ENCODE peak calls at places on chromosomes 11 and 22, in eight cellular contexts. D, E, V, N, C, U, Y and A are unnamed samples. For H3K4me1, the result is how much of the 10 kb centered on the place peaks cover.

GRCh38 chr11:61052182-61052972 is 49.9 kb upstream of the CD5 start:
- DNase-seq in D (no peak), E (no peak), V (no peak), N (no peak), C (no peak), U (no peak), Y (no peak), A (no peak)

GRCh38 chr11:124759268-124760204 is 2.6 kb downstream of the ESAM start:
- DNase-seq in D (no peak), E (peak), V (no peak), N (no peak), C (no peak), U (no peak), Y (no peak), A (no peak)

GRCh38 chr22:23217171-23218052 is 37.1 kb downstream of the BCR start:
- DNase-seq in D (no peak), E (no peak), V (no peak), N (peak), C (no peak), U (no peak), Y (no peak), A (peak)

GRCh38 chr11:92504534-92504933 is 279.9 kb downstream of the FAT3 start:
- DNase-seq in D (no peak), E (no peak), V (no peak), N (no peak), C (no peak), U (peak), Y (no peak), A (no peak)

GRCh38 chr11:65506770-65507485 is 8.1 kb downstream of the MALAT1 start:
- DNase-seq in D (peak), E (peak), V (peak), N (peak), C (peak), U (peak), Y (peak), A (no peak)

GRCh38 chr11:116473236-116473769 is 299.5 kb downstream of the BUD13 start:
- DNase-seq in D (no peak), E (no peak), V (no peak), N (no peak), C (no peak), U (no peak), Y (no peak), A (no peak)

GRCh38 chr11:119091083-119091650 is 6.5 kb downstream of the HMBS start:
- DNase-seq in D (no peak), E (no peak), V (no peak), N (peak), C (no peak), U (no peak), Y (no peak), A (no peak)

GRCh38 chr11:73391665-73392064 is 15.5 kb downstream of the RELT start:
- DNase-seq in D (no peak), E (no peak), V (no peak), N (no peak), C (no peak), U (no peak), Y (no peak), A (no peak)

GRCh38 chr11:134724106-134724778 is 312.2 kb upstream of the B3GAT1 start:
- DNase-seq in D (no peak), E (no peak), V (no peak), N (no peak), C (no peak), U (no peak), Y (no peak), A (no peak)

GRCh38 chr11:77752518-77752917 is 68.0 kb downstream of the RSF1 start:
- DNase-seq in D (no peak), E (no peak), V (no peak), N (no peak), C (no peak), U (no peak), Y (no peak), A (no peak)

GRCh38 chr11:17593466-17594245 is 46.6 kb downstream of the OTOG start:
- DNase-seq in D (no peak), E (no peak), V (no peak), N (no peak), C (peak), U (no peak), Y (peak), A (peak)

GRCh38 chr11:132068556-132068955 is 698.1 kb downstream of the NTM start:
- DNase-seq in D (no peak), E (no peak), V (no peak), N (no peak), C (no peak), U (no peak), Y (no peak), A (no peak)

GRCh38 chr11:60941371-60942119 is 10.4 kb downstream of the SLC15A3 start:
- DNase-seq in D (no peak), E (no peak), V (no peak), N (no peak), C (no peak), U (no peak), Y (no peak), A (no peak)

GRCh38 chr22:26805131-26805530 is 147.7 kb downstream of the MIAT start:
- DNase-seq in D (no peak), E (no peak), V (no peak), N (peak), C (no peak), U (no peak), Y (no peak), A (no peak)

GRCh38 chr11:19772480-19772879 is 59.8 kb downstream of the NAV2 start:
- DNase-seq in D (no peak), E (no peak), V (no peak), N (no peak), C (no peak), U (no peak), Y (no peak), A (no peak)

GRCh38 chr22:42892571-42893316 is 35.7 kb upstream of the ARFGAP3 start:
- DNase-seq in D (no peak), E (no peak), V (no peak), N (no peak), C (no peak), U (peak), Y (no peak), A (no peak)

GRCh38 chr11:65482306-65482850 is 16.5 kb upstream of the MALAT1 start:
- DNase-seq in D (no peak), E (no peak), V (no peak), N (no peak), C (no peak), U (no peak), Y (no peak), A (no peak)

GRCh38 chr22:46598737-46599424 is 21.3 kb upstream of the GRAMD4 start:
- DNase-seq in D (no peak), E (peak), V (no peak), N (peak), C (no peak), U (no peak), Y (no peak), A (peak)

GRCh38 chr11:102267602-102268001 is 49.7 kb upstream of the BIRC3 start:
- DNase-seq in D (no peak), E (peak), V (peak), N (peak), C (no peak), U (no peak), Y (no peak), A (no peak)

GRCh38 chr11:17277024-17277584 is 565 bp downstream of the NUCB2 start:
- DNase-seq in D (no peak), E (peak), V (peak), N (peak), C (peak), U (no peak), Y (peak), A (no peak)

GRCh38 chr11:78100276-78101040 is 20.8 kb upstream of the NDUFC2 start:
- DNase-seq in D (no peak), E (no peak), V (no peak), N (no peak), C (no peak), U (no peak), Y (no peak), A (no peak)

GRCh38 chr11:134596404-134596803 is 184.4 kb upstream of the B3GAT1 start:
- DNase-seq in D (no peak), E (no peak), V (no peak), N (no peak), C (no peak), U (no peak), Y (no peak), A (no peak)

GRCh38 chr11:6655790-6656580 is at the start of gene DCHS1:
- DNase-seq in D (no peak), E (peak), V (no peak), N (peak), C (peak), U (no peak), Y (no peak), A (peak)

GRCh38 chr22:33841281-33842005 is 78.8 kb downstream of the LARGE1 start:
- DNase-seq in D (no peak), E (no peak), V (no peak), N (no peak), C (no peak), U (no peak), Y (no peak), A (no peak)

GRCh38 chr22:22867996-22868715 is 19.5 kb upstream of the IGLL5 start:
- DNase-seq in D (no peak), E (no peak), V (no peak), N (no peak), C (no peak), U (no peak), Y (no peak), A (no peak)

GRCh38 chr22:33328789-33329296 is 270.7 kb upstream of the SYN3 start:
- DNase-seq in D (no peak), E (peak), V (no peak), N (peak), C (no peak), U (no peak), Y (no peak), A (no peak)

GRCh38 chr11:64355078-64355940 is 3.7 kb upstream of the RPS6KA4 start:
- DNase-seq in D (no peak), E (peak), V (peak), N (peak), C (peak), U (peak), Y (peak), A (peak)

GRCh38 chr11:104432981-104433380 is 269.0 kb upstream of the PDGFD start:
- DNase-seq in D (no peak), E (no peak), V (no peak), N (no peak), C (no peak), U (no peak), Y (no peak), A (no peak)

GRCh38 chr11:114377612-114378267 is 22.6 kb downstream of the C11orf71 start:
- DNase-seq in D (no peak), E (peak), V (peak), N (peak), C (no peak), U (no peak), Y (no peak), A (no peak)

GRCh38 chr11:123054301-123055065 is 7.5 kb downstream of the HSPA8 start:
- DNase-seq in D (peak), E (peak), V (peak), N (peak), C (no peak), U (no peak), Y (no peak), A (no peak)

GRCh38 chr11:134341805-134342571 is 10.2 kb downstream of the GLB1L2 start:
- DNase-seq in D (no peak), E (no peak), V (no peak), N (no peak), C (peak), U (no peak), Y (no peak), A (no peak)

GRCh38 chr22:33922268-33922667 is 2.0 kb upstream of the LARGE1 start:
- DNase-seq in D (no peak), E (peak), V (no peak), N (peak), C (peak), U (peak), Y (peak), A (no peak)

GRCh38 chr11:104073950-104074349 is 37.5 kb downstream of the DDI1 start:
- DNase-seq in D (no peak), E (no peak), V (peak), N (peak), C (no peak), U (no peak), Y (no peak), A (no peak)

GRCh38 chr11:128929991-128930390 is 12.7 kb downstream of the TP53AIP1 start:
- DNase-seq in D (no peak), E (peak), V (no peak), N (no peak), C (no peak), U (no peak), Y (no peak), A (no peak)

GRCh38 chr22:38755155-38755910 is 465 bp downstream of the SUN2 start:
- DNase-seq in D (peak), E (peak), V (peak), N (peak), C (peak), U (peak), Y (peak), A (peak)

DNA sequence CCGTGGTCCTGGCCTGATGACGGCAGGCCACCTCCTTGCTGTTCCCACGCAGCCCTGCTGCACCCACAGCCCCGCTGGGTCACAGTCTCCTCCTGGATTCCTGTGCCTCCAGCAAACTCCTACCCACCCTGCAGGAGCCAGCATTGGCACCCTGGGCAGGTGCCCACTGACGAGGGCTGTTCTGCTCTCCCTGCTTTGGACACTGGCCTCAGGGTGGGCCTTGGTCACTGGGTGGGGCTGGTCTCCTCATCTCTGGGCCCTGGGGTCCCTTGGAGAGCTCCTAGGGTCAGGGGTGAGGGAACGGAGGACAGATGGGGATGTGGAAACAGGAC is 12.7 kb downstream of the TSPAN4 start:
- DNase-seq in D (no peak), E (no peak), V (no peak), N (no peak), C (no peak), U (no peak), Y (no peak), A (no peak)
- H3K4me1 ChIP-seq in D (under half), E (under half), V (under half), N (half or more), C (under half), U (under half), Y (under half), A (under half)

GRCh38 chr11:47943721-47944554 is 36.4 kb upstream of the PTPRJ start:
- DNase-seq in D (peak), E (no peak), V (no peak), N (no peak), C (no peak), U (no peak), Y (no peak), A (no peak)
- H3K4me1 ChIP-seq in D (under half), E (under half), V (under half), N (under half), C (under half), U (under half), Y (under half), A (half or more)

DNA sequence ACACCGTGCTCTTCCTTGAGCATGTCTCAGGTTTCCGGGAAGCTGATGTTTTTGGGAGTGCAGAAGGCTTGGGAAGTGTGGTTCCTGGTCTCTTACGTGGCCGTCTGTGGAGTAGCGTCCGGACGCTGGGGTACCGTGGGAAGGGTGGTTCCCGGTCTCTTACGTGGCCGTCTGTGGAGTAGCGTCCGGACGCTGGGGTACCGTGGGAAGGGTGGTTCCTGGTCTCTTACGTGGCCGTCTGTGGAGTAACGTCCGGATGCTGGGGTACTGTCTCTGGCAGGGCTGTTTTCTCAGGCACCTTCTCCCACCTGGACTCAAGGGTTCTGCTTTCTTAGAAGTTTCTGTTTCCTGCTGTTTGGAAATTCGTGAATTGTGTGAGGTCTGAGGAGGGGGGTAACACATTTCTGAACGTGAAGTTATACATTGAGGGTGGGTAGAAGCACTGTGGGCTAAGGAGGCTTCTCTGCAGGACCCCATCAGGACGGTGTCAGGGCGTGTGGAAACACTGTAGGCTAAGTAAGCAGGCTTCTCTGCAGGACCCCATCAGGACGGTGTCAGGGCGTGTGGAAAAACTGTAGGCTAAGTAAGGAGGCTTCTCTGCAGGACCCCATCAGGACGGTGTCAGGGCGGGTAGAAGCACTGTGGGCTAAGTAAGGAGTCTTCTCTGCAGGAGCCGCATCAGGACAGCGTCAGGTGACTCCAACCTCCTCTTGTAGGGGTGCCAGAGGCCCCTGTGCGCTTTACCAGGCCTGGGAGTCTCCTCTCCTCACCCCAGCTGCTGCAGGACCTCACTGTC is 5.3 kb upstream of the IFITM3 start:
- DNase-seq in D (no peak), E (no peak), V (no peak), N (no peak), C (peak), U (no peak), Y (peak), A (peak)
- H3K4me1 ChIP-seq in D (under half), E (under half), V (under half), N (under half), C (half or more), U (under half), Y (under half), A (half or more)

DNA sequence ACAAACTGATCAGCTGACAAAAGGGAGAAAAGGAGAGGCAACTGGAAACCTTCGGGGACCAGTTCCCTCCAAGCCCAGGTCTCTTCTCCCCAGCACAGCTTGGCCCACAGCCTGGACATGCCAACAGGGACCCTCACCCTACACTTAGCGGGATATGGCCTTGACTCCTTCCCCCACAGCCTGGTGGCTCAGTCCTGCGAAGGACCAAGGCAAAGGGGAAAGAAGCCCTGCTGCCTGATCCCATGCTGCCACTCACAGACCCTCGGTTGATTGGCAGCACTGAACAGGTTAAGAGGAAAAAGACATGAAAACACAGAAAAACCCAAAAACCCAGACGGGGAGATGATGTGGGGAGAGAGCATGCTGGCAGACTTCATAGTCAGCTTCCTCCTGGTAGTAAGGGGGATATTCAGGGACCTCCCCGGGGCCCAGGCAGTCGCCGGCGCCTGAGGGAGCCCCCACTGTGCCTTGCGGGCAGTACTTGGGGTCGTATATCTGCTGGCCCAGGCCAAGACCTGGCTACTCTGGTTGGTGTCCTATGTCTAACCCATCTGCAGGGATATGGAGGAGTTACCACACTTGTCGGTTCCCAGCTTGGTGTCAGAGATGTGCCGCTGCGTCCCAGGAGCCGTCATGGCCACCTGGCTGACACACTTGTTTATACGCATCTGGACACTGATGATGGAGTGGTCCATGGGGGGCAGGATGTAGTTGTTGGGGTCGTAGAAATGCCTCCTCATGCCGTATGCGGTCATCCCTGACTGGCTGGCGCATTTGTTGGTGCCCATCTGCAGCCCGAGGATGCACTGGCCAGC is 34.2 kb upstream of the HORMAD2 start:
- DNase-seq in D (no peak), E (no peak), V (no peak), N (no peak), C (peak), U (no peak), Y (no peak), A (no peak)
- H3K4me1 ChIP-seq in D (under half), E (under half), V (under half), N (under half), C (under half), U (under half), Y (under half), A (under half)